ENCODE peak calls at places on chromosomes 4 and X, in four cellular contexts. One of them, this sample, is unnamed.

GRCh38 chr4:105280338-105280809 is 133.7 kb downstream of the TET2 start:
- DNase-seq in coronary artery: no peak
- DNase-seq in caudate nucleus: no peak
- DNase-seq in esophagus squamous epithelium: no peak
- DNase-seq in this sample: no peak

GRCh38 chr4:168335621-168336020 is 17.1 kb upstream of the DDX60 start:
- DNase-seq in coronary artery: no peak
- DNase-seq in caudate nucleus: no peak
- DNase-seq in esophagus squamous epithelium: no peak
- DNase-seq in this sample: no peak

GRCh38 chr4:158229768-158230167 is 19.5 kb downstream of the TMEM144 start:
- DNase-seq in coronary artery: no peak
- DNase-seq in caudate nucleus: peak
- DNase-seq in esophagus squamous epithelium: no peak
- DNase-seq in this sample: no peak

GRCh38 chrX:13194291-13195103 is 125.4 kb downstream of the ATXN3L start:
- DNase-seq in coronary artery: no peak
- DNase-seq in caudate nucleus: no peak
- DNase-seq in esophagus squamous epithelium: no peak
- DNase-seq in this sample: no peak

GRCh38 chrX:55816023-55816422 is 98.5 kb downstream of the RRAGB start:
- DNase-seq in coronary artery: no peak
- DNase-seq in caudate nucleus: no peak
- DNase-seq in esophagus squamous epithelium: no peak
- DNase-seq in this sample: no peak

GRCh38 chr4:38266616-38267015 is 306.4 kb downstream of the PTTG2 start:
- DNase-seq in coronary artery: no peak
- DNase-seq in caudate nucleus: peak
- DNase-seq in esophagus squamous epithelium: no peak
- DNase-seq in this sample: no peak

GRCh38 chr4:73742776-73743175 is 2.4 kb downstream of the CXCL8 start:
- DNase-seq in coronary artery: no peak
- DNase-seq in caudate nucleus: no peak
- DNase-seq in esophagus squamous epithelium: no peak
- DNase-seq in this sample: no peak

GRCh38 chrX:34903316-34903715 is 39.3 kb upstream of the FAM47B start:
- DNase-seq in coronary artery: no peak
- DNase-seq in caudate nucleus: no peak
- DNase-seq in esophagus squamous epithelium: no peak
- DNase-seq in this sample: no peak

GRCh38 chr4:40621592-40622512 is 7.8 kb downstream of the RBM47 start:
- DNase-seq in coronary artery: no peak
- DNase-seq in caudate nucleus: no peak
- DNase-seq in esophagus squamous epithelium: peak
- DNase-seq in this sample: peak

GRCh38 chr4:3121110-3121509 is 46.6 kb downstream of the HTT start:
- DNase-seq in coronary artery: no peak
- DNase-seq in caudate nucleus: no peak
- DNase-seq in esophagus squamous epithelium: no peak
- DNase-seq in this sample: no peak

GRCh38 chrX:40912576-40912975 is 172.7 kb upstream of the USP9X start:
- DNase-seq in coronary artery: no peak
- DNase-seq in caudate nucleus: no peak
- DNase-seq in esophagus squamous epithelium: no peak
- DNase-seq in this sample: no peak

GRCh38 chr4:128322986-128323385 is 35.4 kb upstream of the PGRMC2 start:
- DNase-seq in coronary artery: no peak
- DNase-seq in caudate nucleus: no peak
- DNase-seq in esophagus squamous epithelium: no peak
- DNase-seq in this sample: no peak

GRCh38 chrX:15930585-15930984 is 76.0 kb upstream of the AP1S2 start:
- DNase-seq in coronary artery: no peak
- DNase-seq in caudate nucleus: no peak
- DNase-seq in esophagus squamous epithelium: no peak
- DNase-seq in this sample: no peak

GRCh38 chr4:184282895-184283654 is 65.4 kb upstream of the ENPP6 start:
- DNase-seq in coronary artery: no peak
- DNase-seq in caudate nucleus: no peak
- DNase-seq in esophagus squamous epithelium: no peak
- DNase-seq in this sample: peak

GRCh38 chr4:100983426-100983825 is 363.9 kb downstream of the PPP3CA start:
- DNase-seq in coronary artery: no peak
- DNase-seq in caudate nucleus: no peak
- DNase-seq in esophagus squamous epithelium: no peak
- DNase-seq in this sample: no peak

GRCh38 chr4:159278399-159278798 is 175.5 kb downstream of the RAPGEF2 start:
- DNase-seq in coronary artery: no peak
- DNase-seq in caudate nucleus: no peak
- DNase-seq in esophagus squamous epithelium: no peak
- DNase-seq in this sample: no peak

GRCh38 chrX:3638280-3638873 is 75.1 kb downstream of the PRKX start:
- DNase-seq in coronary artery: no peak
- DNase-seq in caudate nucleus: no peak
- DNase-seq in esophagus squamous epithelium: no peak
- DNase-seq in this sample: no peak

GRCh38 chr4:94561249-94562024 is 109.7 kb downstream of the PDLIM5 start:
- DNase-seq in coronary artery: no peak
- DNase-seq in caudate nucleus: no peak
- DNase-seq in esophagus squamous epithelium: no peak
- DNase-seq in this sample: no peak

GRCh38 chr4:151865744-151866143 is 104.9 kb upstream of the GATB start:
- DNase-seq in coronary artery: no peak
- DNase-seq in caudate nucleus: peak
- DNase-seq in esophagus squamous epithelium: no peak
- DNase-seq in this sample: no peak

GRCh38 chr4:164304861-164305260 is 449.1 kb upstream of the SMIM31 start:
- DNase-seq in coronary artery: no peak
- DNase-seq in caudate nucleus: no peak
- DNase-seq in esophagus squamous epithelium: no peak
- DNase-seq in this sample: no peak

GRCh38 chrX:118115948-118116307 is 682 bp downstream of the KLHL13 start:
- DNase-seq in coronary artery: no peak
- DNase-seq in caudate nucleus: no peak
- DNase-seq in esophagus squamous epithelium: no peak
- DNase-seq in this sample: no peak

GRCh38 chr4:124711469-124712416 is 789 bp downstream of the ANKRD50 start:
- DNase-seq in coronary artery: no peak
- DNase-seq in caudate nucleus: peak
- DNase-seq in esophagus squamous epithelium: peak
- DNase-seq in this sample: peak

GRCh38 chrX:27619459-27619858 is 29.3 kb downstream of the DCAF8L2 start:
- DNase-seq in coronary artery: no peak
- DNase-seq in caudate nucleus: no peak
- DNase-seq in esophagus squamous epithelium: no peak
- DNase-seq in this sample: no peak

GRCh38 chr4:105895324-105895608 is at the start of gene NPNT:
- DNase-seq in coronary artery: peak
- DNase-seq in caudate nucleus: no peak
- DNase-seq in esophagus squamous epithelium: no peak
- DNase-seq in this sample: no peak

GRCh38 chr4:87865288-87865687 is 32.5 kb downstream of the MEPE start:
- DNase-seq in coronary artery: no peak
- DNase-seq in caudate nucleus: no peak
- DNase-seq in esophagus squamous epithelium: no peak
- DNase-seq in this sample: no peak

GRCh38 chr4:19368800-19369199 is 882.9 kb upstream of the SLIT2 start:
- DNase-seq in coronary artery: no peak
- DNase-seq in caudate nucleus: no peak
- DNase-seq in esophagus squamous epithelium: no peak
- DNase-seq in this sample: no peak

GRCh38 chrX:124217289-124218251 is 114.9 kb upstream of the TEX13D start:
- DNase-seq in coronary artery: no peak
- DNase-seq in caudate nucleus: no peak
- DNase-seq in esophagus squamous epithelium: no peak
- DNase-seq in this sample: no peak
- H3K27ac ChIP-seq in coronary artery: no peak
- H3K27ac ChIP-seq in caudate nucleus: peak
- H3K27ac ChIP-seq in esophagus squamous epithelium: no peak
- H3K27ac ChIP-seq in this sample: no peak

DNA sequence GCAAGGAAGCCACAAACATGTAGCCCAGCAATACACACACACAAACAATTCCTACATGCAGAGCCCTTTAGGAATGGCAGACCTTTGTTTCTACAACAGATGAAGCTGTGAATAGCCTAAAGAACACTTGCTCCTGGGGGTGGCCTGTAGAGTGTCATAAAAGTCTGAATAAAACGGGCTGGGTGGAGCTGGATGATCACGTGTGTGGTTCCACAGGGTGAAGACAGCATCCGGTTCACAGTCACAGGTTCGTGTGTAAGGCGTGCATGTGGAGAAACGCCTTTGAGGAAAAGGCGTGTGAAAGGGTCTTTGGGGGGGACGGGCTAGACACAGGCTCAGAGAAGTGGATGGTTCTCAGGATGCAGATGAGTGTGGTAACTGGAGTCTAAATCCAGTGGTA is 156.1 kb downstream of the AFAP1 start:
- DNase-seq in coronary artery: no peak
- DNase-seq in caudate nucleus: no peak
- DNase-seq in esophagus squamous epithelium: no peak
- DNase-seq in this sample: no peak
- H3K27ac ChIP-seq in coronary artery: peak
- H3K27ac ChIP-seq in caudate nucleus: no peak
- H3K27ac ChIP-seq in esophagus squamous epithelium: no peak
- H3K27ac ChIP-seq in this sample: peak

GRCh38 chr4:145934434-145935047 is 4.1 kb downstream of the ZNF827 start:
- DNase-seq in coronary artery: no peak
- DNase-seq in caudate nucleus: no peak
- DNase-seq in esophagus squamous epithelium: no peak
- DNase-seq in this sample: no peak
- H3K27ac ChIP-seq in coronary artery: peak
- H3K27ac ChIP-seq in caudate nucleus: no peak
- H3K27ac ChIP-seq in esophagus squamous epithelium: peak
- H3K27ac ChIP-seq in this sample: peak

GRCh38 chrX:11478036-11478435 is 184.8 kb downstream of the AMELX start:
- DNase-seq in coronary artery: no peak
- DNase-seq in caudate nucleus: no peak
- DNase-seq in esophagus squamous epithelium: no peak
- DNase-seq in this sample: no peak
- H3K27ac ChIP-seq in coronary artery: no peak
- H3K27ac ChIP-seq in caudate nucleus: no peak
- H3K27ac ChIP-seq in esophagus squamous epithelium: no peak
- H3K27ac ChIP-seq in this sample: no peak

This sample was measured in right atrium auricular region.